ENCODE peak calls at places on chromosomes 11 and 22, in nine cellular contexts. T, E, B, L, H, I, A, S and N are unnamed samples.
A peak's percentile ranks its signal among the peaks of the same experiment; 100 is the strongest.

GRCh38 chr11:46330887-46331652 is 16.2 kb upstream of the DGKZ start:
- DNase-seq in I (no peak), A (no peak), S (no peak), H (no peak), B (no peak), L (no peak), E (no peak), T (no peak), N (no peak)

GRCh38 chr11:70265341-70265740 is 5.1 kb upstream of the PPFIA1 start:
- DNase-seq in H (no peak), T (no peak), E (no peak), I (no peak), A (no peak), B (no peak), L (no peak), S (no peak), N (no peak)

GRCh38 chr11:68505596-68505995 is 45.0 kb downstream of the PPP6R3 start:
- DNase-seq in B (no peak), E (no peak), H (no peak), S (no peak), A (no peak), L (no peak), I (no peak), T (no peak), N (no peak)

GRCh38 chr11:104028476-104028875 is 8.0 kb upstream of the DDI1 start:
- DNase-seq in I (no peak), L (no peak), T (no peak), H (no peak), S (no peak), E (no peak), A (no peak), B (no peak), N (no peak)

GRCh38 chr22:19047993-19048392 is 74.2 kb downstream of the DGCR2 start:
- DNase-seq in I (no peak), B (peak; percentile 32), H (no peak), S (no peak), T (no peak), A (no peak), E (no peak), L (no peak), N (no peak)

GRCh38 chr22:47380692-47381091 is 618.2 kb downstream of the TBC1D22A start:
- DNase-seq in L (no peak), T (no peak), I (no peak), A (no peak), H (no peak), S (no peak), E (no peak), B (peak; percentile 22), N (peak; percentile 13)

GRCh38 chr11:112564228-112564955 is 303.7 kb upstream of the PLET1 start:
- DNase-seq in E (no peak), L (peak; percentile 9), T (no peak), S (no peak), A (no peak), B (no peak), I (no peak), H (peak; percentile 26), N (no peak)

GRCh38 chr11:2521081-2521480 is 76.3 kb downstream of the KCNQ1 start:
- DNase-seq in A (no peak), S (peak; percentile 24), E (no peak), I (no peak), T (no peak), L (no peak), B (peak; percentile 46), H (no peak), N (peak; percentile 34)

GRCh38 chr11:134532176-134532920 is 120.3 kb upstream of the B3GAT1 start:
- DNase-seq in B (peak; percentile 30), A (no peak), T (no peak), I (no peak), L (no peak), H (no peak), S (peak; percentile 22), E (no peak), N (peak; percentile 57)

GRCh38 chr11:37040921-37041320 is 442.9 kb upstream of the RAG2 start:
- DNase-seq in E (no peak), H (no peak), A (no peak), B (no peak), L (no peak), T (no peak), I (no peak), S (no peak), N (no peak)

GRCh38 chr11:444397-445144 is 2.8 kb upstream of the ANO9 start:
- DNase-seq in I (no peak), B (no peak), E (no peak), T (peak; percentile 68), L (peak; percentile 84), A (peak; percentile 16), H (no peak), S (peak; percentile 33), N (no peak)

DNA sequence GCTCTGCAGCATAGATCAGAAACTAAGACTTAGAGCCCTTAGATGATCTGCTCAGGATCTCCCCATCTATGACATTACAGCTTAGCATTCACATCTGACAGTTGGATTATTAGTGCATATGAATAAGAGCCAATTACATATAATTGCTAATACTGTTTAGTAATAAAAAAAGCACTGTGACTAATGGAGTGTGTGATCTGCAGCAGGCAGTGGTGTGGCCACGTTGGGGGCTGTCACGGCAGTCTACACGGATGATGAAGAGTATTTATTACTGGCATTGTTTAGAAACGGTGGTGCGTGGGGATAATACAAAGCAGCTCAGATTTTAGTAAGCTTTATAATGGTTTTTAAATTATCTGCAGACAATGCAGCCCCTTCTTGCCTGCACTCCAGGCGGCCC is 93.5 kb upstream of the TIMP3 start:
- DNase-seq in A (no peak), E (no peak), I (no peak), L (no peak), B (no peak), S (no peak), H (no peak), T (no peak), N (no peak)
- TF ChIP-seq EP300 in A (no peak), E (no peak), I (no peak), L (no peak), B (no peak), S (no peak), H (no peak), T (no peak), N (no peak)

GRCh38 chr11:120209750-120210650 is 832 bp upstream of the OAF start:
- DNase-seq in I (no peak), B (no peak), E (no peak), H (no peak), S (no peak), A (no peak), T (no peak), L (no peak), N (no peak)

GRCh38 chr11:120212926-120213325 is 2.1 kb downstream of the OAF start:
- DNase-seq in T (no peak), S (no peak), E (no peak), I (no peak), B (no peak), L (peak; percentile 86), H (no peak), A (no peak), N (no peak)

GRCh38 chr11:120212259-120212888 is 1.5 kb downstream of the OAF start:
- DNase-seq in A (no peak), S (no peak), B (no peak), I (no peak), E (no peak), H (no peak), T (peak; percentile 32), L (no peak), N (no peak)

GRCh38 chr11:120211522-120212258 is 858 bp downstream of the OAF start:
- DNase-seq in S (no peak), H (no peak), I (no peak), E (no peak), B (no peak), L (no peak), T (no peak), A (no peak), N (no peak)

GRCh38 chr11:120210651-120211521 is at the start of gene OAF:
- DNase-seq in L (peak; percentile 73), S (peak; percentile 64), T (peak; percentile 84), E (no peak), I (peak; percentile 51), A (peak; percentile 76), H (peak; percentile 73), B (no peak), N (peak; percentile 85)
- TF ChIP-seq EP300 in L (no peak), S (no peak), T (no peak), E (no peak), I (no peak), A (no peak), H (peak; percentile 76), B (no peak), N (no peak)

GRCh38 chr22:44383071-44383575 is 70.4 kb upstream of the SHISAL1 start:
- DNase-seq in E (no peak), I (no peak), H (no peak), S (no peak), B (peak; percentile 24), A (peak; percentile 1), L (no peak), T (no peak), N (peak; percentile 48)

GRCh38 chr22:44380716-44381500 is 68.2 kb upstream of the SHISAL1 start:
- DNase-seq in T (no peak), I (no peak), E (no peak), L (no peak), B (peak; percentile 19), A (peak; percentile 6), H (no peak), S (no peak), N (peak; percentile 72)

GRCh38 chr22:44383652-44384562 is 71.2 kb upstream of the SHISAL1 start:
- DNase-seq in H (no peak), I (no peak), S (no peak), B (peak; percentile 19), E (no peak), L (no peak), T (no peak), A (peak; percentile 9), N (peak; percentile 32)

GRCh38 chr22:44381761-44382454 is 69.2 kb upstream of the SHISAL1 start:
- DNase-seq in H (no peak), T (no peak), E (no peak), S (no peak), I (no peak), B (peak; percentile 32), A (peak; percentile 9), L (no peak), N (peak; percentile 38)

GRCh38 chr22:44382461-44383038 is 69.8 kb upstream of the SHISAL1 start:
- DNase-seq in T (no peak), I (no peak), B (peak; percentile 44), A (peak; percentile 11), L (no peak), E (no peak), H (no peak), S (no peak), N (peak; percentile 51)
- TF ChIP-seq EP300 in T (no peak), I (no peak), B (no peak), A (no peak), L (no peak), E (no peak), H (no peak), S (no peak), N (no peak)

GRCh38 chr11:33151411-33151810 is 9.9 kb downstream of the CSTF3 start:
- DNase-seq in B (no peak), L (no peak), A (no peak), E (no peak), H (no peak), T (no peak), I (no peak), S (no peak), N (no peak)

DNA sequence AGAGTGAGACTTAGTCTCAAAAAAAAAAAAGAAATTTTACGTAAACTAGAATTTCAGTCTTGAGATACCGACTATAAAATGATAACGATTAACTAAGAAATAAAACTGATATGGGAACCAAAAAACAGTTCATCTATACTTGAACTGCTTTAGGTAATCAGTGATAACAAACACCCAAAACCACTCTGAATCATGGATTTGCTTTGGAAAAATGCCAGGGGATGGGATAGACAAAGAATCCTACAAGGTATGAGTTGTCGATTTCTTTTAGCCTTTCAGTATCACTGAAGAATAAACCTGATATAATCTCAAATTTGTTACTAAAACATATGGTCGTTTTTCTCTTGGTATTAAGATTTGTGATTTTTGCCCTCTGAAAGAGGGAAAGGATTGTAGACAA is 13.7 kb downstream of the CSTF3 start:
- DNase-seq in H (no peak), B (no peak), L (no peak), I (no peak), S (no peak), A (no peak), E (no peak), T (no peak), N (no peak)
- TF ChIP-seq EP300 in H (no peak), B (no peak), L (no peak), I (no peak), S (no peak), A (no peak), E (no peak), T (no peak), N (no peak)